ENCODE peak calls at places on chromosomes 7 and 10, in nine cellular contexts. Z is T-helper 2 cell, E is bronchial epithelial cell, N is left ventricle myocardium inferior, I is pons, D is NCI-H774, R is RWPE1, B is progenitor cell of endocrine pancreas, T is brain microvascular endothelial cell. K is an unnamed sample.

GRCh38 chr10:131117011-131117410 is 194.5 kb downstream of the TCERG1L start:
- DNase-seq in D (no peak), T (no peak), I (no peak), E (no peak), N (no peak), B (no peak), Z (no peak), R (no peak), K (no peak)

GRCh38 chr7:64875258-64875657 is 27.8 kb upstream of the ZNF273 start:
- DNase-seq in R (no peak), B (no peak), Z (no peak), D (no peak), T (no peak), E (no peak), N (no peak), I (no peak), K (peak)

GRCh38 chr10:125144693-125145623 is 15.4 kb downstream of the CTBP2 start:
- DNase-seq in T (peak), R (peak), D (no peak), B (no peak), N (no peak), I (peak), Z (no peak), E (peak), K (peak)

GRCh38 chr7:38281211-38281610 is 7.8 kb upstream of the TARP start:
- DNase-seq in I (no peak), N (no peak), R (no peak), D (no peak), Z (no peak), T (no peak), E (no peak), B (no peak), K (no peak)

GRCh38 chr7:43292384-43292783 is 179.9 kb downstream of the HECW1 start:
- DNase-seq in B (no peak), D (no peak), Z (no peak), E (no peak), T (no peak), I (no peak), R (no peak), N (no peak), K (no peak)

GRCh38 chr10:69652111-69652856 is 22.2 kb downstream of the FAM241B start:
- DNase-seq in T (no peak), N (no peak), B (no peak), R (no peak), Z (no peak), I (no peak), E (no peak), D (no peak), K (no peak)

GRCh38 chr10:3782456-3783312 is 2.3 kb downstream of the KLF6 start:
- DNase-seq in E (peak), Z (peak), B (no peak), R (no peak), T (peak), D (no peak), I (peak), N (peak), K (no peak)

GRCh38 chr10:87660484-87661133 is 931 bp downstream of the PAPSS2 start:
- DNase-seq in D (no peak), R (no peak), N (peak), I (no peak), B (no peak), E (peak), T (peak), Z (no peak), K (no peak)

GRCh38 chr10:104041891-104042535 is 43.7 kb downstream of the COL17A1 start:
- DNase-seq in E (no peak), B (no peak), N (no peak), I (no peak), Z (no peak), D (no peak), T (no peak), R (no peak), K (no peak)

GRCh38 chr7:96303686-96304443 is 18.0 kb downstream of the SLC25A13 start:
- DNase-seq in I (no peak), D (no peak), B (no peak), Z (no peak), T (peak), N (no peak), E (peak), R (no peak), K (no peak)

GRCh38 chr7:113698556-113699220 is 220.1 kb downstream of the PPP1R3A start:
- DNase-seq in R (peak), I (peak), N (no peak), Z (no peak), D (no peak), E (peak), T (peak), B (no peak), K (no peak)